ENCODE peak calls at places on chromosomes 12 and 14, in seven cellular contexts. One of them, this sample, is unnamed.

GRCh38 chr14:20604291-20604690 is 13.1 kb upstream of the RNASE12 start:
- DNase-seq in HepG2: no peak
- DNase-seq in suprapubic skin: no peak
- DNase-seq in transverse colon: no peak
- DNase-seq in A549: no peak
- DNase-seq in upper lobe of left lung: no peak
- DNase-seq in tibial nerve: no peak
- DNase-seq in this sample: no peak

GRCh38 chr12:95054206-95054605 is 19.2 kb downstream of the NR2C1 start:
- DNase-seq in HepG2: no peak
- DNase-seq in suprapubic skin: no peak
- DNase-seq in transverse colon: no peak
- DNase-seq in A549: no peak
- DNase-seq in upper lobe of left lung: no peak
- DNase-seq in tibial nerve: no peak
- DNase-seq in this sample: no peak

GRCh38 chr14:67526676-67527459 is 6.2 kb upstream of the PLEKHH1 start:
- DNase-seq in HepG2: peak
- DNase-seq in suprapubic skin: no peak
- DNase-seq in transverse colon: peak
- DNase-seq in A549: peak
- DNase-seq in upper lobe of left lung: no peak
- DNase-seq in tibial nerve: no peak
- DNase-seq in this sample: peak

GRCh38 chr12:109737631-109738030 is 24.0 kb downstream of the FAM222A start:
- DNase-seq in HepG2: peak
- DNase-seq in suprapubic skin: no peak
- DNase-seq in transverse colon: no peak
- DNase-seq in A549: no peak
- DNase-seq in upper lobe of left lung: no peak
- DNase-seq in tibial nerve: no peak
- DNase-seq in this sample: peak

GRCh38 chr14:54839681-54840080 is 62.9 kb downstream of the GCH1 start:
- DNase-seq in HepG2: peak
- DNase-seq in suprapubic skin: no peak
- DNase-seq in transverse colon: no peak
- DNase-seq in A549: peak
- DNase-seq in upper lobe of left lung: no peak
- DNase-seq in tibial nerve: peak
- DNase-seq in this sample: no peak

GRCh38 chr12:13205809-13206559 is 9.5 kb downstream of the EMP1 start:
- DNase-seq in HepG2: no peak
- DNase-seq in suprapubic skin: no peak
- DNase-seq in transverse colon: no peak
- DNase-seq in A549: peak
- DNase-seq in upper lobe of left lung: no peak
- DNase-seq in tibial nerve: no peak
- DNase-seq in this sample: no peak

GRCh38 chr12:8771072-8771471 is 51.3 kb upstream of the A2ML1 start:
- DNase-seq in HepG2: no peak
- DNase-seq in suprapubic skin: no peak
- DNase-seq in transverse colon: no peak
- DNase-seq in A549: no peak
- DNase-seq in upper lobe of left lung: no peak
- DNase-seq in tibial nerve: no peak
- DNase-seq in this sample: no peak

GRCh38 chr12:104747956-104748355 is 210.1 kb downstream of the SLC41A2 start:
- DNase-seq in HepG2: no peak
- DNase-seq in suprapubic skin: no peak
- DNase-seq in transverse colon: no peak
- DNase-seq in A549: no peak
- DNase-seq in upper lobe of left lung: no peak
- DNase-seq in tibial nerve: no peak
- DNase-seq in this sample: no peak

GRCh38 chr12:75874456-75874855 is 157.1 kb downstream of the PHLDA1 start:
- DNase-seq in HepG2: no peak
- DNase-seq in suprapubic skin: no peak
- DNase-seq in transverse colon: no peak
- DNase-seq in A549: no peak
- DNase-seq in upper lobe of left lung: no peak
- DNase-seq in tibial nerve: no peak
- DNase-seq in this sample: no peak

GRCh38 chr12:53959314-53959713 is 4.6 kb downstream of the HOXC12 start:
- DNase-seq in HepG2: no peak
- DNase-seq in suprapubic skin: no peak
- DNase-seq in transverse colon: no peak
- DNase-seq in A549: no peak
- DNase-seq in upper lobe of left lung: no peak
- DNase-seq in tibial nerve: no peak
- DNase-seq in this sample: no peak

GRCh38 chr12:52924764-52925716 is 20.2 kb upstream of the KRT8 start:
- DNase-seq in HepG2: peak
- DNase-seq in suprapubic skin: no peak
- DNase-seq in transverse colon: peak
- DNase-seq in A549: peak
- DNase-seq in upper lobe of left lung: no peak
- DNase-seq in tibial nerve: no peak
- DNase-seq in this sample: no peak

GRCh38 chr12:123050331-123050809 is 69.9 kb downstream of the ARL6IP4 start:
- DNase-seq in HepG2: no peak
- DNase-seq in suprapubic skin: no peak
- DNase-seq in transverse colon: no peak
- DNase-seq in A549: no peak
- DNase-seq in upper lobe of left lung: no peak
- DNase-seq in tibial nerve: no peak
- DNase-seq in this sample: no peak

GRCh38 chr14:102510616-102511520 is 1.3 kb upstream of the ANKRD9 start:
- DNase-seq in HepG2: peak
- DNase-seq in suprapubic skin: no peak
- DNase-seq in transverse colon: peak
- DNase-seq in A549: peak
- DNase-seq in upper lobe of left lung: peak
- DNase-seq in tibial nerve: no peak
- DNase-seq in this sample: peak

GRCh38 chr14:44616204-44616603 is 109.1 kb upstream of the FSCB start:
- DNase-seq in HepG2: no peak
- DNase-seq in suprapubic skin: no peak
- DNase-seq in transverse colon: no peak
- DNase-seq in A549: no peak
- DNase-seq in upper lobe of left lung: no peak
- DNase-seq in tibial nerve: no peak
- DNase-seq in this sample: no peak

GRCh38 chr14:92792885-92793284 is 1.2 kb upstream of the GOLGA5 start:
- DNase-seq in HepG2: no peak
- DNase-seq in suprapubic skin: no peak
- DNase-seq in transverse colon: no peak
- DNase-seq in A549: peak
- DNase-seq in upper lobe of left lung: no peak
- DNase-seq in tibial nerve: no peak
- DNase-seq in this sample: no peak

GRCh38 chr14:92794961-92795360 is 856 bp downstream of the GOLGA5 start:
- DNase-seq in HepG2: no peak
- DNase-seq in suprapubic skin: no peak
- DNase-seq in transverse colon: no peak
- DNase-seq in A549: no peak
- DNase-seq in upper lobe of left lung: no peak
- DNase-seq in tibial nerve: no peak
- DNase-seq in this sample: no peak

GRCh38 chr14:92794547-92794941 is 439 bp downstream of the GOLGA5 start:
- DNase-seq in HepG2: no peak
- DNase-seq in suprapubic skin: no peak
- DNase-seq in transverse colon: peak
- DNase-seq in A549: no peak
- DNase-seq in upper lobe of left lung: peak
- DNase-seq in tibial nerve: no peak
- DNase-seq in this sample: no peak

GRCh38 chr14:92797935-92798653 is 4.0 kb downstream of the GOLGA5 start:
- DNase-seq in HepG2: peak
- DNase-seq in suprapubic skin: no peak
- DNase-seq in transverse colon: no peak
- DNase-seq in A549: no peak
- DNase-seq in upper lobe of left lung: no peak
- DNase-seq in tibial nerve: no peak
- DNase-seq in this sample: no peak

GRCh38 chr14:92793709-92794546 is at the start of gene GOLGA5:
- DNase-seq in HepG2: peak
- DNase-seq in suprapubic skin: peak
- DNase-seq in transverse colon: peak
- DNase-seq in A549: peak
- DNase-seq in upper lobe of left lung: peak
- DNase-seq in tibial nerve: peak
- DNase-seq in this sample: peak
- TF ChIP-seq EP300 in HepG2: peak
- TF ChIP-seq EP300 in suprapubic skin: no peak
- TF ChIP-seq EP300 in transverse colon: no peak
- TF ChIP-seq EP300 in A549: no peak
- TF ChIP-seq EP300 in upper lobe of left lung: no peak
- TF ChIP-seq EP300 in tibial nerve: peak
- TF ChIP-seq EP300 in this sample: no peak

DNA sequence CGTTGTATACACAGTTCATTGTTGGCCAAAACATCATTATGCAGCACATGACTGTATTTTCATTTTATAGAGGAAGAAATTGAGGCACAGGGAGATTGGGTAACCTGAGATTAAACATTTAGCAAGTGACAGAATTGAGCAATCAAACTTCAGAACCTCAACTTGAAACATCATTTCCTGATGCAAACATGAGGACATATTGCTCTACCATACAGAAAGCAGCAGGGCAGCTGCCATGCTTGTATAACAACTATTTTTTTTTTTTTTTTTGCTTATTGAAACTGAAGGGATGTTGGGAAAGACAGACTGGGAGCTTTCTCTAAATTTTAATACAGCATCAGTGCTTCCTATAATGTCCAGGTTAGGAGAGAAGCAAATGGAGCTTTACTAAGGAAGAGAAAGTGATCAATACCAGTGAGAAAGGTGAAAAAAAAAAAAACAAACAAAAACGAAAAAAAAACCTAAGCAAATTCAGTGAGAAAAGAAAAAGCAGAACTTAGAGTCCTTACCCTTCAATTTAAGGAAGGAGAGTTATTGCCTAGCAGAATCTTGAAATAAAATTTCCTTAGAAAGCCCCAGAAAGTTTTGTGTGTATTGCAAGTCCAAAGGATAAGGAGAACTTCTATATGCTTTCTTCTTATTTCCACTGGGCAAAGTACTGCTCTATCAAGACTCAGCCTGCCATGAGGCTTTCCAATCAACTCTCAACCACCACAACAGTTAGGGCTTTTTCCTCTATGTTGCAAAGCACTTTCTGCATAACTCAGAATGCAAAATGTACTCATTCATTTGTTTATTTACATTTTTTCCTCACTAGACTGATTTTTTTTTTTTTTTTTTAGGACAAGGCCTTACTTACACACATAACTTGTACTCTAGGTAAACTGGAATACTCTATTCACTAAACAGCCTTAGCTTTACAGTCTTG is 21.6 kb downstream of the BTG1 start:
- DNase-seq in HepG2: no peak
- DNase-seq in suprapubic skin: no peak
- DNase-seq in transverse colon: no peak
- DNase-seq in A549: no peak
- DNase-seq in upper lobe of left lung: no peak
- DNase-seq in tibial nerve: no peak
- DNase-seq in this sample: no peak
- TF ChIP-seq EP300 in HepG2: no peak
- TF ChIP-seq EP300 in suprapubic skin: no peak
- TF ChIP-seq EP300 in transverse colon: no peak
- TF ChIP-seq EP300 in A549: no peak
- TF ChIP-seq EP300 in upper lobe of left lung: no peak
- TF ChIP-seq EP300 in tibial nerve: peak
- TF ChIP-seq EP300 in this sample: no peak

GRCh38 chr12:124663206-124663605 is 95.8 kb upstream of the NCOR2 start:
- DNase-seq in HepG2: peak
- DNase-seq in suprapubic skin: no peak
- DNase-seq in transverse colon: no peak
- DNase-seq in A549: no peak
- DNase-seq in upper lobe of left lung: no peak
- DNase-seq in tibial nerve: no peak
- DNase-seq in this sample: no peak

GRCh38 chr12:124661382-124661781 is 94.0 kb upstream of the NCOR2 start:
- DNase-seq in HepG2: no peak
- DNase-seq in suprapubic skin: no peak
- DNase-seq in transverse colon: no peak
- DNase-seq in A549: peak
- DNase-seq in upper lobe of left lung: no peak
- DNase-seq in tibial nerve: no peak
- DNase-seq in this sample: no peak

GRCh38 chr12:124658302-124658701 is 90.9 kb upstream of the NCOR2 start:
- DNase-seq in HepG2: no peak
- DNase-seq in suprapubic skin: no peak
- DNase-seq in transverse colon: no peak
- DNase-seq in A549: no peak
- DNase-seq in upper lobe of left lung: no peak
- DNase-seq in tibial nerve: no peak
- DNase-seq in this sample: no peak

GRCh38 chr12:124659003-124659402 is 91.6 kb upstream of the NCOR2 start:
- DNase-seq in HepG2: no peak
- DNase-seq in suprapubic skin: no peak
- DNase-seq in transverse colon: no peak
- DNase-seq in A549: no peak
- DNase-seq in upper lobe of left lung: no peak
- DNase-seq in tibial nerve: no peak
- DNase-seq in this sample: no peak

GRCh38 chr12:124660846-124661245 is 93.4 kb upstream of the NCOR2 start:
- DNase-seq in HepG2: no peak
- DNase-seq in suprapubic skin: no peak
- DNase-seq in transverse colon: no peak
- DNase-seq in A549: no peak
- DNase-seq in upper lobe of left lung: no peak
- DNase-seq in tibial nerve: no peak
- DNase-seq in this sample: no peak
- TF ChIP-seq EP300 in HepG2: no peak
- TF ChIP-seq EP300 in suprapubic skin: no peak
- TF ChIP-seq EP300 in transverse colon: no peak
- TF ChIP-seq EP300 in A549: no peak
- TF ChIP-seq EP300 in upper lobe of left lung: no peak
- TF ChIP-seq EP300 in tibial nerve: no peak
- TF ChIP-seq EP300 in this sample: no peak

DNA sequence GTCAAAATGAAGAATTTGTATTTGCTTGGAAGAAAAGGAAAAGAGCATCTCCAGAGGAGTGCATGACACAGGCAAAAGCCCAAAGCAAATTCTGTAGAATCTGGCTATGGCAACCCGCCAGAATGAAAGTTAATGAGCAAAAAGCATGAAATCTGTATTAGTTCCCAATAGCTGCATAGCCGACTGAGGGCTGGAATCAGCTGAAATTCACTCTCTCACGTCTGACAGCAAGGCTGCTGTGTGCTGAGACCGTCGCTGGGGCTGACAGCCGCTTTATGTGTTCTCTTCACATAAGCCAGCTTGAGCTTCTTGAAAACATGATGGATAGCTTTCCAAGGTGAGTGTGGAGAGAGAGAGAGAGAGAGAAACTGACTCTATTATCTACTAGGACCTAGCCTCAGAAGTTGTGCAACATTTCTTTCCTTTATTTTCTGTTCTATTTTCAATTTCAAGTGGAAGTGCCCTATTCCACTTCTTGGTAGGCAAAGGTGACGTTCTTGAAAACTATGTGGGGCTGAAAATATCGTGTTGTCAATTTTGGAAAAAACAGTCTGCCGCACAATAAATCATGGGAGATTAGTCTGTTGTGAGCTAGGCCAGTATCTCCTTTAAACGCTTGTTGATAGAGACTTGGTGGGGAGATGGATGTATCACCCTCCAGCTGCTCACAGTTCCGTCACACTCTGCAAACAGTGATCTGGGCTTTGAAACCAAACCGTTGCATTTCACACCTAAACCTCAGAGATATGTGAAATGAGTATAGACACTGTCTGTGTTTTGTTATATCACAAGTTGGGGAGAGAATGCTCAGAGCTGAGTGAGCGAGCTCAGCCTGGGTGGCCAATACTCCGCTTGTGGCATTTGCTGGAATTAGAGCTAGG is 74.8 kb upstream of the ST8SIA1 start:
- DNase-seq in HepG2: no peak
- DNase-seq in suprapubic skin: no peak
- DNase-seq in transverse colon: no peak
- DNase-seq in A549: no peak
- DNase-seq in upper lobe of left lung: no peak
- DNase-seq in tibial nerve: no peak
- DNase-seq in this sample: no peak
- TF ChIP-seq EP300 in HepG2: no peak
- TF ChIP-seq EP300 in suprapubic skin: no peak
- TF ChIP-seq EP300 in transverse colon: no peak
- TF ChIP-seq EP300 in A549: no peak
- TF ChIP-seq EP300 in upper lobe of left lung: no peak
- TF ChIP-seq EP300 in tibial nerve: no peak
- TF ChIP-seq EP300 in this sample: no peak

This sample was measured in stomach.